ENCODE peak calls at places on chromosome 20, in five cellular contexts. V, K, D, J and X are unnamed samples.
A peak's percentile ranks its signal among the peaks of the same experiment; 100 is the strongest.

GRCh38 chr20:38434310-38434741 is 802 bp downstream of the SNHG17 start:
- DNase-seq in V (no peak), K (peak; percentile 21), D (peak; percentile 57), J (no peak), X (no peak)

GRCh38 chr20:32839227-32839981 is 19.3 kb upstream of the EFCAB8 start:
- DNase-seq in V (no peak), K (no peak), D (no peak), J (no peak), X (no peak)

GRCh38 chr20:35443003-35443402 is 5.0 kb upstream of the GDF5 start:
- DNase-seq in V (no peak), K (no peak), D (no peak), J (no peak), X (no peak)

GRCh38 chr20:36217226-36217625 is 19.1 kb upstream of the AAR2 start:
- DNase-seq in V (no peak), K (peak; percentile 91), D (peak; percentile 76), J (peak; percentile 70), X (no peak)

GRCh38 chr20:48727226-48727625 is 100.6 kb downstream of the PREX1 start:
- DNase-seq in V (no peak), K (no peak), D (no peak), J (no peak), X (no peak)

GRCh38 chr20:39253051-39253682 is 291.0 kb downstream of the DHX35 start:
- DNase-seq in V (no peak), K (no peak), D (no peak), J (no peak), X (no peak)

GRCh38 chr20:43448748-43449535 is 8.8 kb upstream of the SRSF6 start:
- DNase-seq in V (peak; percentile 46), K (peak; percentile 76), D (peak; percentile 61), J (peak; percentile 60), X (no peak)

GRCh38 chr20:3239026-3239866 is at the start of gene SLC4A11:
- DNase-seq in V (no peak), K (peak; percentile 94), D (peak; percentile 74), J (peak; percentile 84), X (no peak)

GRCh38 chr20:16821211-16822089 is 73.3 kb downstream of the OTOR start:
- DNase-seq in V (peak; percentile 45), K (peak; percentile 79), D (peak; percentile 32), J (peak; percentile 52), X (no peak)

GRCh38 chr20:17964073-17964472 is 4.5 kb downstream of the SNX5 start:
- DNase-seq in V (no peak), K (no peak), D (no peak), J (no peak), X (no peak)

GRCh38 chr20:17966432-17967312 is 1.9 kb downstream of the SNX5 start:
- DNase-seq in V (peak; percentile 10), K (peak; percentile 33), D (no peak), J (no peak), X (no peak)

GRCh38 chr20:17964632-17965031 is 4.0 kb downstream of the SNX5 start:
- DNase-seq in V (no peak), K (no peak), D (no peak), J (no peak), X (no peak)

GRCh38 chr20:17963114-17963897 is 5.3 kb downstream of the SNX5 start:
- DNase-seq in V (no peak), K (no peak), D (no peak), J (no peak), X (no peak)

DNA sequence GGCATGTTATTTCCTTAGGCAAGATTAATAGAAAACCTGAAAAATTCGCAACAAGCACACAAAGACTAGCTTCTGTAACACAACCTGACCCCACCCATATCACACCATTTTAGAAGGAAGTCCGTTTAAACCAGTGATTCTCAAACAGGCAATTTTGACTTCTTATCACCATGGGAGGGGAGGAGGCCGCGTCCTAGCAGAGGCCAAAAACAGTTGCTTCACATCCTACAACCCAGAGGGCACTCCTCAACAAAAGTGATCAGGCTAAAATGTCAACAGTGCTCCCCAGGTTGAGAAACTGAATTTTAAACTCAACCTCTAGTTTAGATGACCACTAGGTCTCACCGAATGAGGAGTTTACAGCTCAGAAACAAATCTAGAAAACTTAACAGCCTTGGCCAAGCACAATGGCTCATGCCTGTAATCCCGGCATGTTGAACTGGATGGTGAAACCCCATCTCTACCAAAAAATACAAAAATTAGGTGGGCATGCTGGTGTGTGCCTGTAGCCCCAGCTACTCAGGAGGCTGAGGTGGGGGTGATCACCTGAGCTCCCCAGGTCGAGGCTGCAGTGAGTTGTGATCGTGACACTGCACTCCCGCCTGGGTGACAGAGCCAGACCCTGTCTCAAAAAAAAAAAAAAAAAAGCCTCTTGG is 3.4 kb downstream of the SNX5 start:
- DNase-seq in V (no peak), K (peak; percentile 17), D (no peak), J (no peak), X (no peak)
- TF ChIP-seq POLR2AphosphoS5 in V (no peak), K (no peak), D (no peak), J (peak; percentile 76), X (no peak)

GRCh38 chr20:47073766-47074475 is 179.3 kb downstream of the EYA2 start:
- DNase-seq in V (no peak), K (no peak), D (no peak), J (no peak), X (no peak)
- H3K4me1 ChIP-seq in V (no peaks in the 10 kb centered on the region), K (no peaks in the 10 kb centered on the region), D (no peaks in the 10 kb centered on the region), J (no peaks in the 10 kb centered on the region), X (no peaks in the 10 kb centered on the region)

DNA sequence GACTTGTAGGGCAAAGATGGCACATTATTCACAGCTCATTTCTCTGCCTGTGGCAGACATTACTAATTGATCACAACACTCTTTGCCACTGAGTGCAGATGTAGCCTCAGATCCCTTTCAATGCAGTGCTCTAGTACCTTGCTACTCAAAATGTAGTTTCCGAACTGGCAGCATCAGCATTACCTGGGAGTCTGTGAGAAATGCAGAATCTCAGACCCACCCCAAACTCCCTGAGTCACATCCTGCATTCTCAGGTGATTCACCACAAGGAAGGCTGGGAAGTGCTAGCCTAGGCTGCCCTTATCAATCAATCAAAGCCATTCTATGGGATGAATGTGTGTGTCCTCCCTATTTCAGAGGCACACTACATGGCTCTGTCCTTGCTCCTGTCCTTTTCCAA is 58.5 kb downstream of the PCNA start:
- DNase-seq in V (peak; percentile 68), K (peak; percentile 28), D (no peak), J (no peak), X (no peak)
- TF ChIP-seq POLR2AphosphoS5 in V (no peak), K (no peak), D (no peak), J (no peak), X (no peak)

DNA sequence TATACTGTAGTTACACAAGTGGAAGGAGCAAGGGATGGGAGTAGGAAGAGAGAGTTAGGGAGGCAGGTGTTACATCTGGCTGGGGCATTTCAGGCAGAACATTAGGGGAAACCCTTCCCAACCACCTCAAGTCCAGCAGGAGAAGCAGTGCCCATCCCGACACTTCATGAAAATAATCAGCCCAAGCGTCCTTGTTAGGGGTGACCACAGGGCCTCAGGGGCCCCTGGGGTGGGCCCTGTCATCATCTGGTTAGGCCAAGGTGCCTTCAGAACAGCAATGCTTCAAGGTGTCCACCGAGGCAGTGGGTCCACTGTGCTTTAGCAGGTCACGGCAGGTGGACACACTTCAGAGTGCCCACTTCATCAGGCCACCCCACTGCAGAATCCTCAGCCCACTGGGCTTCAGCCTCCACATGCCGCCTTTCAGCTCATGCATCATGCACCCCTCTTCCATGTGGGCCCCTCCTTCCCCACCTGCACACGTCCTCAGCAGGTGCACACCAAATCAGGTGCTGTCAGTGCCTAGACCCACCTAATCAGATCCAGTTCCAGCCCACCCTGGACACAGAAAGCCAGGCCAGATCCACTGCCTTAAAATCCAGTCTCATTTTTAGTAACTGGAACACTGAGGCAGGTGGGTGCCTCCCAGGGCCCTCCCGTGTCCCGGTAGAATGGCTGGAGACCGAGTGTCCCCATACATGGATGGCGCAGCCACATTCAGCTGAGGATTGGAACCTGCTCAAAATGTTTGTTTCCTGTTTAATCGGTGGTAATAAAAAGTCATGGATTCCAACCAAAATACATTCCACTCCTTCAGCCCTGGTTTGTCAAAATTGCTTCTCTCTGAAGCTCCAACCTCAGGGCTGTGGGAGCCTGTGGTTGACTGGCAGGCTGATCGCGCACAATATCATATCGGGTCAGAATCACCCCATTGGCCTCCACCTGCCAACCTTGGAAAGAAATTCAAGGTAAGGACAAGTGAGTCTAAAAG is 99.5 kb downstream of the ANKRD60 start:
- DNase-seq in V (no peak), K (no peak), D (no peak), J (no peak), X (no peak)
- H3K4me1 ChIP-seq in V (peaks cover 4% of the 10 kb centered on the region), K (peaks cover 19% of the 10 kb centered on the region), D (no peaks in the 10 kb centered on the region), J (peaks cover 9% of the 10 kb centered on the region), X (peaks cover 6% of the 10 kb centered on the region)

DNA sequence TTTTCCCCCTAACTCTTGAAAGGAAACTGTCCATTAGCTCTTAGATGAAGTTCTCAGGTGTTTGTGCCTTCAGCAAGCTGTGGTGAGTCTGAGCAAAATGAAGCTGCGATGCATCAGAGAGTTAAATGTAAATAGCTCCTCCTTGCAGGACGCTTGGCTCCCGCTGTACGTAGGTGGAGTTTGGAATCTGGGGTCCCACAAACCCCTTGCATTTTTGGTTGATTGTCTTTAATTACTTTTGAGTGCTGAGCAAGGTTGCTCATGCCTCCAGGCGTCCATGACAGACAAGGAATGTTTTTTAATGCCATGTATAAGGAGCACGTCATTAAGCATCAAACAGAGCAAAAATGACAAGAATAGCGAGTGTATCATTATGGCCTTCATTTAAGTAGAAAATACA is 300.5 kb downstream of the TFAP2C start:
- DNase-seq in V (no peak), K (peak; percentile 47), D (no peak), J (no peak), X (no peak)
- TF ChIP-seq POLR2AphosphoS5 in V (no peak), K (no peak), D (no peak), J (no peak), X (no peak)